ENCODE peak calls at places on chromosomes 16 and 17, in nine cellular contexts. L is EL, Y is NCI-H748 treated with DMSO at 0.1 percent for 48 hours, D is pons, S is lower leg skin, I is lung, W is AG08396, N is NCI-H2081, K is colonic mucosa. M is an unnamed sample.

GRCh38 chr16:81551821-81552304 is 107.3 kb downstream of the CMIP start:
- DNase-seq in S (no peak), W (no peak), K (no peak), Y (no peak), I (no peak), L (no peak), D (no peak), N (no peak), M (no peak)

GRCh38 chr16:83967838-83968482 is at the start of gene NECAB2:
- DNase-seq in Y (no peak), D (peak; percentile 9), L (peak; percentile 30), N (peak; percentile 6), K (no peak), W (peak; percentile 91), I (no peak), S (no peak), M (no peak)

GRCh38 chr17:43701318-43701743 is 39.6 kb upstream of the MEOX1 start:
- DNase-seq in L (peak; percentile 92), D (no peak), S (no peak), I (no peak), N (no peak), K (no peak), W (peak; percentile 61), Y (no peak), M (peak; percentile 91)

GRCh38 chr17:77414811-77415400 is 274.1 kb downstream of the SEC14L1 start:
- DNase-seq in S (no peak), Y (no peak), N (no peak), L (no peak), W (no peak), I (no peak), K (no peak), D (no peak), M (no peak)

GRCh38 chr17:44360826-44361225 is 2.8 kb downstream of the FAM171A2 start:
- DNase-seq in K (no peak), W (peak; percentile 73), L (peak; percentile 25), D (no peak), S (no peak), N (no peak), Y (no peak), I (no peak), M (no peak)

GRCh38 chr16:55453909-55454308 is 25.1 kb upstream of the MMP2 start:
- DNase-seq in I (no peak), N (no peak), Y (no peak), S (no peak), K (no peak), D (peak; percentile 2), L (no peak), W (no peak), M (no peak)

GRCh38 chr16:71927383-71927782 is 32.1 kb downstream of the IST1 start:
- DNase-seq in Y (no peak), I (peak; percentile 34), L (peak; percentile 97), S (no peak), W (peak; percentile 72), D (peak; percentile 34), N (no peak), K (peak; percentile 76), M (peak; percentile 81)

GRCh38 chr16:22123146-22123545 is 30.8 kb downstream of the VWA3A start:
- DNase-seq in N (no peak), I (no peak), Y (no peak), S (no peak), K (no peak), L (no peak), D (no peak), W (no peak), M (no peak)

GRCh38 chr16:89345663-89346150 is 128.2 kb downstream of the ZNF778 start:
- DNase-seq in W (no peak), N (peak; percentile 60), K (no peak), I (no peak), L (no peak), S (no peak), Y (no peak), D (no peak), M (no peak)

GRCh38 chr16:89357055-89357454 is 133.3 kb downstream of the ANKRD11 start:
- DNase-seq in N (no peak), I (no peak), Y (no peak), D (no peak), L (no peak), K (no peak), S (no peak), W (no peak), M (peak; percentile 49)

GRCh38 chr17:80284631-80285030 is 24.0 kb downstream of the RNF213 start:
- DNase-seq in L (no peak), S (no peak), D (no peak), I (no peak), Y (no peak), W (no peak), K (no peak), N (no peak), M (no peak)

GRCh38 chr16:2009302-2009711 is 314 bp downstream of the ZNF598 start:
- DNase-seq in S (no peak), K (no peak), L (no peak), N (no peak), W (no peak), D (no peak), I (no peak), Y (no peak), M (no peak)

GRCh38 chr16:66364117-66364958 is 2.2 kb upstream of the CDH5 start:
- DNase-seq in K (peak; percentile 41), Y (no peak), S (peak; percentile 92), L (no peak), D (no peak), W (no peak), N (no peak), I (no peak), M (no peak)

GRCh38 chr16:12639044-12639443 is 164.6 kb downstream of the CPPED1 start:
- DNase-seq in S (peak; percentile 65), Y (no peak), K (no peak), W (peak; percentile 37), N (no peak), I (no peak), D (no peak), L (peak; percentile 87), M (peak; percentile 77)

GRCh38 chr17:17666111-17666714 is 15.0 kb upstream of the RAI1 start:
- DNase-seq in D (no peak), W (peak; percentile 80), L (peak; percentile 73), I (no peak), N (no peak), S (no peak), K (peak; percentile 54), Y (no peak), M (peak; percentile 82)

GRCh38 chr17:77478899-77479298 is 338.1 kb downstream of the SEC14L1 start:
- DNase-seq in K (no peak), W (no peak), N (no peak), S (no peak), I (peak; percentile 45), Y (no peak), L (no peak), D (no peak), M (no peak)

GRCh38 chr17:63475491-63476412 is 1.1 kb upstream of the ACE start:
- DNase-seq in I (no peak), D (no peak), N (no peak), L (no peak), K (no peak), S (no peak), W (no peak), Y (no peak), M (no peak)

GRCh38 chr16:53529529-53529928 is 26.5 kb upstream of the AKTIP start:
- DNase-seq in K (no peak), W (no peak), S (no peak), Y (no peak), D (no peak), N (peak; percentile 24), I (no peak), L (no peak), M (no peak)

GRCh38 chr17:82146663-82147654 is 48.9 kb upstream of the FASN start:
- DNase-seq in K (no peak), N (no peak), I (no peak), S (no peak), Y (no peak), L (no peak), D (no peak), W (no peak), M (no peak)

GRCh38 chr16:83652898-83653297 is 154.9 kb upstream of the HSBP1 start:
- DNase-seq in S (no peak), L (peak; percentile 44), N (no peak), I (no peak), W (no peak), K (no peak), Y (no peak), D (no peak), M (no peak)

GRCh38 chr16:68009157-68009735 is 6.5 kb downstream of the DPEP2NB start:
- DNase-seq in N (no peak), S (no peak), K (no peak), D (no peak), W (peak; percentile 6), L (no peak), I (no peak), Y (no peak), M (no peak)

GRCh38 chr16:84369105-84369504 is 767 bp downstream of the ATP2C2 start:
- DNase-seq in K (peak; percentile 23), D (no peak), I (no peak), L (no peak), N (no peak), S (no peak), Y (no peak), W (no peak), M (no peak)

GRCh38 chr16:87127061-87127765 is 190.0 kb downstream of the C16orf95 start:
- DNase-seq in Y (no peak), W (peak; percentile 59), S (peak; percentile 37), L (no peak), I (no peak), N (no peak), K (no peak), D (no peak), M (no peak)

GRCh38 chr16:3187798-3188674 is at the start of gene OR1F1:
- DNase-seq in S (no peak), K (no peak), I (no peak), Y (peak; percentile 54), D (no peak), L (peak; percentile 78), W (no peak), N (peak; percentile 80), M (peak; percentile 90)